ENCODE peak calls at places on chromosomes 1 and 21, in seven cellular contexts. L, J, F, O, W, H and N are unnamed samples. For H3K4me1, the result is how much of the 10 kb centered on the place peaks cover.

GRCh38 chr21:16454371-16454770 is 724.6 kb downstream of the USP25 start:
- DNase-seq in L (no peak), J (no peak), F (peak), O (no peak), W (no peak), H (no peak), N (no peak)

GRCh38 chr1:89538361-89538760 is 13.7 kb downstream of the LRRC8B start:
- DNase-seq in L (no peak), J (no peak), F (no peak), O (no peak), W (no peak), H (no peak), N (no peak)

GRCh38 chr1:233114159-233114558 is 163.7 kb downstream of the NTPCR start:
- DNase-seq in L (peak), J (no peak), F (no peak), O (no peak), W (no peak), H (peak), N (peak)

GRCh38 chr1:2046225-2046917 is 3.8 kb upstream of the PRKCZ start:
- DNase-seq in L (no peak), J (peak), F (peak), O (no peak), W (peak), H (peak), N (no peak)

GRCh38 chr1:216478238-216478637 is 55.0 kb upstream of the USH2A start:
- DNase-seq in L (no peak), J (no peak), F (no peak), O (no peak), W (no peak), H (no peak), N (no peak)

GRCh38 chr1:226603030-226603960 is 54.7 kb downstream of the STUM start:
- DNase-seq in L (peak), J (no peak), F (peak), O (no peak), W (no peak), H (no peak), N (peak)

GRCh38 chr1:183580281-183580682 is 10.0 kb downstream of the NCF2 start:
- DNase-seq in L (no peak), J (no peak), F (peak), O (peak), W (no peak), H (peak), N (no peak)

GRCh38 chr1:159168043-159168442 is 3.4 kb upstream of the CADM3 start:
- DNase-seq in L (no peak), J (no peak), F (no peak), O (no peak), W (no peak), H (no peak), N (no peak)

GRCh38 chr1:88455857-88456256 is 228.2 kb upstream of the PKN2 start:
- DNase-seq in L (no peak), J (no peak), F (no peak), O (no peak), W (no peak), H (no peak), N (no peak)

GRCh38 chr1:36224537-36225297 is 474 bp downstream of the THRAP3 start:
- DNase-seq in L (peak), J (peak), F (no peak), O (peak), W (no peak), H (peak), N (peak)

GRCh38 chr1:38063616-38064015 is 17.0 kb upstream of the POU3F1 start:
- DNase-seq in L (no peak), J (no peak), F (no peak), O (no peak), W (no peak), H (no peak), N (no peak)

GRCh38 chr1:17665950-17666720 is 89.0 kb upstream of the ACTL8 start:
- DNase-seq in L (peak), J (no peak), F (no peak), O (no peak), W (no peak), H (no peak), N (peak)

GRCh38 chr1:201288765-201289164 is 5.5 kb downstream of the PKP1 start:
- DNase-seq in L (no peak), J (no peak), F (no peak), O (no peak), W (no peak), H (no peak), N (no peak)

GRCh38 chr1:184801503-184801902 is 46.8 kb upstream of the EDEM3 start:
- DNase-seq in L (peak), J (no peak), F (no peak), O (no peak), W (peak), H (no peak), N (no peak)

GRCh38 chr1:98277111-98277510 is 356.3 kb upstream of the DPYD start:
- DNase-seq in L (peak), J (no peak), F (no peak), O (no peak), W (no peak), H (no peak), N (no peak)

GRCh38 chr1:43329995-43330751 is 7.4 kb upstream of the MPL start:
- DNase-seq in L (peak), J (peak), F (no peak), O (peak), W (no peak), H (no peak), N (peak)

GRCh38 chr1:63731117-63732043 is 42.4 kb upstream of the ROR1 start:
- DNase-seq in L (peak), J (no peak), F (no peak), O (peak), W (no peak), H (peak), N (peak)

GRCh38 chr1:175116903-175117302 is 49.3 kb downstream of the TNN start:
- DNase-seq in L (no peak), J (no peak), F (no peak), O (no peak), W (no peak), H (no peak), N (no peak)

GRCh38 chr1:172399369-172400072 is 21.0 kb upstream of the C1orf105 start:
- DNase-seq in L (peak), J (no peak), F (peak), O (peak), W (peak), H (peak), N (peak)

GRCh38 chr1:116415699-116416533 is 42.9 kb downstream of the ATP1A1 start:
- DNase-seq in L (peak), J (no peak), F (no peak), O (no peak), W (peak), H (no peak), N (no peak)

GRCh38 chr1:183215076-183215720 is 29.1 kb downstream of the LAMC2 start:
- DNase-seq in L (no peak), J (no peak), F (no peak), O (no peak), W (no peak), H (no peak), N (no peak)

GRCh38 chr1:4658643-4659042 is 4.2 kb downstream of the AJAP1 start:
- DNase-seq in L (no peak), J (no peak), F (no peak), O (no peak), W (no peak), H (no peak), N (no peak)

GRCh38 chr1:193355179-193355578 is 168.8 kb upstream of the B3GALT2 start:
- DNase-seq in L (peak), J (no peak), F (no peak), O (no peak), W (peak), H (peak), N (no peak)

DNA sequence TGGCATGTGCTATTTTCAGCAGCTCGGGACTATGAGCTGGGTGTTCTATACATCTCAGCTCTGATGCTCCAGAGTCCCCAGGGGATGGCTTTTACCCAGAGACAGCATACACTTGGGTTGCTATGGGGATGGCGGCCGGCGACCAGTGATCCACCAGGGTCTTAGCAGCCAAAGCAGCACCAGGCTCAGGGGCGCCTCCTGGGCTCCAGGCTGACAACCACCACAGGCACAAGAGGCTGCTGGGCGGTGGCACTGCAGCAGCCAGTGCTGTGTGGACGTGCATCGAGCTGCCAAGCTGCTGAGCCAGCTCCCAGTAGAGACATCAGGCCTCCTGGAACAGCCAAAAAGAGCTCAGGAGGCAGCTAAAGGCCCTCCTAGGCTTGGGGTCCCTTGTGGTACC is 37.6 kb upstream of the CLSTN1 start:
- DNase-seq in L (no peak), J (no peak), F (no peak), O (no peak), W (no peak), H (no peak), N (no peak)
- TF ChIP-seq CTCF in L (no peak), J (no peak), F (no peak), O (no peak), W (no peak), H (no peak), N (peak)

DNA sequence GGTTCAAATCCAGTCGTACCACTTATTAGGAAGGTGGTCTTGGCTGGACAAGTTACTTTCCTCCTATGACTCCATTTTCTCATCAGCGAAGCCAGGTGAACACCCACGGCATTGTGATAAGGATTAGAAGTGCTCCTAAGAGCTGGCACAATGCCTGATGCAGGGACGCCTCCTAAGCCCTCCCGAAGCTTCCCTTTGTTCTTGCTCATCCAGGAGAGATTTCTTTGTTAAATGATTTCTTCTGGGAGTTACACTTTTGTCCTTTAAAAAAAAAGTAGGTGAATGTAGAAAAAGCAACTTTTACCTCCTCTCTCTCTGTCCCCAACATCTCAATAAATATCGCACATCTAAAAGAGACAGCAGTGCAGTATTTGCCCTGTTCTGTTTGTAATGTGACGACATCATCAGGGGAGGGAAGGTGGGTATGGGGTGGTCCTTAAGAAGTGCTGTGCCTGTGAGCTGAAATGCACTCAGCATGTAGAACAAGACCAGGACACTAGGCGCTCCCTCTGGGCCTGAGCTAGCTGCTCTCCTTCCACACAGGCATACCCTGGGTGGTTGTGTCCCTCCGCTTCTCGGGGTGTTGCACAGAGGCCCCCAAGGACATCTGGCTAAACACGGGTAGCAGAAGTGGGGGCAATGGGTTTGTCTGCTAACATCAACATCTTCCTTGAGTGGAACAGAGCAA is 43.9 kb downstream of the SUSD4 start:
- DNase-seq in L (no peak), J (no peak), F (no peak), O (no peak), W (no peak), H (no peak), N (no peak)
- H3K4me1 ChIP-seq in L (under half), J (under half), F (under half), O (under half), W (under half), H (under half), N (under half)

GRCh38 chr1:208089151-208089550 is 155.0 kb downstream of the PLXNA2 start:
- DNase-seq in L (no peak), J (no peak), F (no peak), O (no peak), W (no peak), H (no peak), N (no peak)

GRCh38 chr1:208089971-208090755 is 154.0 kb downstream of the PLXNA2 start:
- DNase-seq in L (peak), J (peak), F (no peak), O (no peak), W (no peak), H (no peak), N (no peak)

GRCh38 chr1:208090776-208091291 is 153.3 kb downstream of the PLXNA2 start:
- DNase-seq in L (no peak), J (no peak), F (no peak), O (no peak), W (no peak), H (no peak), N (no peak)

GRCh38 chr1:208086116-208086515 is 158.1 kb downstream of the PLXNA2 start:
- DNase-seq in L (peak), J (no peak), F (no peak), O (no peak), W (no peak), H (no peak), N (peak)

GRCh38 chr1:208088319-208088718 is 155.9 kb downstream of the PLXNA2 start:
- DNase-seq in L (no peak), J (no peak), F (no peak), O (no peak), W (no peak), H (no peak), N (no peak)
- H3K27ac ChIP-seq in L (no peak), J (no peak), F (no peak), O (no peak), W (no peak), H (no peak), N (no peak)

GRCh38 chr1:234733427-234733826 is 123.4 kb upstream of the IRF2BP2 start:
- DNase-seq in L (no peak), J (no peak), F (no peak), O (no peak), W (no peak), H (no peak), N (no peak)

GRCh38 chr1:234734412-234734835 is 124.4 kb upstream of the IRF2BP2 start:
- DNase-seq in L (no peak), J (no peak), F (no peak), O (no peak), W (no peak), H (no peak), N (no peak)

GRCh38 chr1:234735976-234736375 is 126.0 kb upstream of the IRF2BP2 start:
- DNase-seq in L (no peak), J (no peak), F (no peak), O (no peak), W (no peak), H (no peak), N (no peak)

GRCh38 chr1:234735476-234735875 is 125.5 kb upstream of the IRF2BP2 start:
- DNase-seq in L (no peak), J (no peak), F (no peak), O (no peak), W (no peak), H (no peak), N (no peak)

GRCh38 chr1:234734864-234735263 is 124.9 kb upstream of the IRF2BP2 start:
- DNase-seq in L (no peak), J (no peak), F (no peak), O (no peak), W (no peak), H (no peak), N (no peak)
- TF ChIP-seq CTCF in L (no peak), J (no peak), F (no peak), O (no peak), W (no peak), H (no peak), N (no peak)

GRCh38 chr1:39087109-39087834 is 61.1 kb downstream of the NDUFS5 start:
- DNase-seq in L (peak), J (no peak), F (peak), O (no peak), W (no peak), H (no peak), N (no peak)

GRCh38 chr1:39090757-39091156 is 64.6 kb downstream of the NDUFS5 start:
- DNase-seq in L (no peak), J (no peak), F (no peak), O (no peak), W (no peak), H (no peak), N (no peak)

GRCh38 chr1:39089811-39090519 is 63.8 kb downstream of the NDUFS5 start:
- DNase-seq in L (no peak), J (no peak), F (no peak), O (no peak), W (no peak), H (no peak), N (no peak)

GRCh38 chr1:39086386-39087108 is 60.4 kb downstream of the NDUFS5 start:
- DNase-seq in L (peak), J (no peak), F (no peak), O (no peak), W (no peak), H (no peak), N (no peak)

GRCh38 chr1:39088658-39089057 is 62.5 kb downstream of the NDUFS5 start:
- DNase-seq in L (no peak), J (no peak), F (no peak), O (no peak), W (no peak), H (no peak), N (no peak)
- H3K4me1 ChIP-seq in L (under half), J (under half), F (under half), O (under half), W (under half), H (under half), N (under half)

GRCh38 chr1:16139473-16139962 is 16.4 kb downstream of the EPHA2 start:
- DNase-seq in L (peak), J (no peak), F (no peak), O (peak), W (no peak), H (no peak), N (peak)

GRCh38 chr1:16138772-16139221 is 17.1 kb downstream of the EPHA2 start:
- DNase-seq in L (peak), J (no peak), F (no peak), O (peak), W (no peak), H (no peak), N (no peak)

GRCh38 chr1:16141573-16142336 is 14.1 kb downstream of the EPHA2 start:
- DNase-seq in L (no peak), J (no peak), F (no peak), O (no peak), W (no peak), H (no peak), N (no peak)

GRCh38 chr1:16137890-16138467 is 17.9 kb downstream of the EPHA2 start:
- DNase-seq in L (no peak), J (no peak), F (no peak), O (no peak), W (no peak), H (no peak), N (no peak)

DNA sequence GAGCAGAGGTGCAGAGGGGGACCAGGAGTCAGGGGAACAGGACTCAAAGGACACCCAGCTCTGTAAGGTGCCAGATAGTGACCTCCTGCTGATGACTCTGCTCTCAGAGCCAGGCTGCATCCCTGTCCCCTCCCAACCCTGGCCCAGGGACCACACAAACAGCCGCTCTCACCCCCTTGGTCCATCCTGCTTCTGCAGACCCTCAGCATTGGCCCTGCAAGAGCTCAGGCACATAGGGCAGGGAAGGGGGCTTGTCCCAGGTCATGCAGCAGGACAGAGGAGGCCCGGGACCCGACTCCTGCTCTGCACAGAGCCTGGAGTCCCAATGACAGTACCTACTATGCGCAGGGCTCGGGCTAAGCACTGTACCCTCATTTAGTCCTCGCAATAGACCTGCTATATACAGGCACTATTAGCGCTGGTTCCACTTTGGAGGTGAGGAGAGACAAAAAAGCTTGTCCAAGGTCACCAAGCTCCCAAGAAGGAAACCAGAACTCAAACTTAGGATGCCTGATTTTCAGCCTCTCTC is 15.7 kb downstream of the EPHA2 start:
- DNase-seq in L (no peak), J (no peak), F (no peak), O (no peak), W (no peak), H (no peak), N (no peak)
- H3K27ac ChIP-seq in L (peak), J (peak), F (no peak), O (peak), W (no peak), H (peak), N (no peak)

GRCh38 chr1:26530898-26531598 is 1.5 kb downstream of the RPS6KA1 start:
- DNase-seq in L (peak), J (no peak), F (no peak), O (peak), W (peak), H (peak), N (peak)
- TF ChIP-seq CTCF in L (peak), J (no peak), F (peak), O (peak), W (peak), H (peak), N (peak)